ENCODE peak calls at places on chromosomes 12 and 14, in eight cellular contexts. K is cardiac fibroblast, X is AG04449, E is IMR-90, C is mucosa of descending colon, Q is mesendoderm, S is mammary epithelial cell, L is fibroblast of pulmonary artery. B is an unnamed sample.

GRCh38 chr12:3552726-3553045 is 61.7 kb downstream of the PRMT8 start:
- DNase-seq in L (no peak), C (no peak), E (no peak), K (no peak), X (no peak), Q (no peak), S (no peak), B (no peak)

GRCh38 chr12:24562761-24563392 is 386.0 kb downstream of the BCAT1 start:
- DNase-seq in L (peak), S (peak), K (peak), E (peak), C (peak), X (no peak), Q (peak), B (peak)

GRCh38 chr12:124758266-124759200 is 105.1 kb downstream of the SCARB1 start:
- DNase-seq in S (no peak), Q (no peak), L (no peak), C (no peak), E (no peak), X (no peak), K (no peak), B (no peak)

GRCh38 chr12:40225984-40226602 is 1.3 kb downstream of the LRRK2 start:
- DNase-seq in E (no peak), X (no peak), Q (no peak), L (no peak), S (no peak), K (no peak), C (no peak), B (no peak)

GRCh38 chr14:74551903-74552371 is 58.4 kb downstream of the ISCA2 start:
- DNase-seq in E (no peak), C (no peak), S (no peak), K (no peak), X (no peak), Q (peak), L (no peak), B (no peak)

GRCh38 chr12:32897688-32898573 is 1.4 kb upstream of the PKP2 start:
- DNase-seq in K (no peak), L (no peak), X (no peak), C (no peak), Q (no peak), E (no peak), S (no peak), B (no peak)

GRCh38 chr12:63083046-63083445 is 68.0 kb downstream of the AVPR1A start:
- DNase-seq in C (no peak), E (no peak), X (no peak), Q (no peak), L (no peak), S (no peak), K (no peak), B (no peak)

GRCh38 chr12:62737615-62738014 is 197.3 kb downstream of the PPM1H start:
- DNase-seq in S (no peak), E (peak), C (no peak), K (no peak), X (no peak), L (no peak), Q (no peak), B (no peak)

GRCh38 chr12:113128802-113129663 is 6.5 kb downstream of the RASAL1 start:
- DNase-seq in E (no peak), L (no peak), K (no peak), C (no peak), Q (no peak), X (no peak), S (no peak), B (no peak)

GRCh38 chr12:57454566-57455373 is at the start of gene INHBE:
- DNase-seq in L (peak), X (peak), C (no peak), K (peak), E (peak), S (no peak), Q (peak), B (no peak)

GRCh38 chr14:90522585-90523191 is 125.9 kb downstream of the CALM1 start:
- DNase-seq in C (peak), S (no peak), K (no peak), Q (no peak), E (no peak), L (peak), X (no peak), B (no peak)

GRCh38 chr14:104931323-104931770 is 6.7 kb downstream of the PLD4 start:
- DNase-seq in Q (no peak), E (no peak), C (no peak), L (no peak), K (no peak), S (no peak), X (no peak), B (no peak)

GRCh38 chr14:76908834-76909233 is 82.6 kb downstream of the LRRC74A start:
- DNase-seq in K (no peak), C (peak), Q (no peak), X (no peak), L (no peak), E (no peak), S (no peak), B (peak)
- H3K4me3 ChIP-seq in K (no peak), C (no peak), Q (no peak), X (no peak), L (no peak), E (no peak), S (no peak), B (no peak)

DNA sequence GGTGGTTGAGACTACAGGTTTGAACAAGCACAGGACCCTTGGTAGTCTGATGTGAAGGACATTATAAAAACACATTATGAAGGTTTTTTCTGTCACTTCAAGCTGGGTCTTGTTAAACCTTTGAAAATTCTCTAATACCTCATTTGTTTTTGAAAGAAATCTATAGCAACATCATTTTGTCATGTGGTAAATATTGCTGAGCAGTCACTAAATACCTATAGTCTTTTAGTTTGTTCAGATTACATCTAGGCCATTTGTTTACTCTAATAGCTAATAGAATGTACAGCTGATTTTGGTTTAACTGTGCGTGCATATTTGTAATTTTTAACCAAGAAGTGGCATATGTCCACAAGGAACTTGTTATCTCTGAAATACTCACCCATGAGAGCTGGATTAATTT is 2.9 kb downstream of the PPM1A start:
- DNase-seq in E (no peak), X (no peak), K (no peak), Q (no peak), C (no peak), L (no peak), S (peak), B (no peak)
- H3K4me3 ChIP-seq in E (no peak), X (no peak), K (no peak), Q (no peak), C (no peak), L (peak), S (peak), B (peak)

GRCh38 chr12:16857456-16857923 is 251.5 kb upstream of the LMO3 start:
- DNase-seq in C (no peak), X (no peak), E (no peak), Q (no peak), L (no peak), S (no peak), K (no peak), B (no peak)
- H3K4me3 ChIP-seq in C (no peak), X (no peak), E (no peak), Q (no peak), L (no peak), S (no peak), K (no peak), B (no peak)

GRCh38 chr14:24176599-24176998 is 4.7 kb downstream of the REC8 start:
- DNase-seq in Q (no peak), S (no peak), L (no peak), X (no peak), K (no peak), C (no peak), E (no peak), B (no peak)
- H3K4me3 ChIP-seq in Q (no peak), S (no peak), L (no peak), X (no peak), K (no peak), C (no peak), E (no peak), B (no peak)

GRCh38 chr12:45289245-45290217 is 73.6 kb downstream of the ANO6 start:
- DNase-seq in E (peak), S (no peak), C (no peak), X (no peak), L (no peak), Q (no peak), K (no peak), B (no peak)

GRCh38 chr12:45296046-45296586 is 80.2 kb downstream of the ANO6 start:
- DNase-seq in E (no peak), S (no peak), K (no peak), C (no peak), L (no peak), Q (no peak), X (no peak), B (no peak)

GRCh38 chr12:45290218-45290609 is 74.3 kb downstream of the ANO6 start:
- DNase-seq in L (peak), K (peak), X (peak), C (no peak), E (peak), Q (no peak), S (peak), B (no peak)

GRCh38 chr12:45291518-45291917 is 75.6 kb downstream of the ANO6 start:
- DNase-seq in L (no peak), E (no peak), C (no peak), K (no peak), Q (no peak), X (no peak), S (no peak), B (no peak)

DNA sequence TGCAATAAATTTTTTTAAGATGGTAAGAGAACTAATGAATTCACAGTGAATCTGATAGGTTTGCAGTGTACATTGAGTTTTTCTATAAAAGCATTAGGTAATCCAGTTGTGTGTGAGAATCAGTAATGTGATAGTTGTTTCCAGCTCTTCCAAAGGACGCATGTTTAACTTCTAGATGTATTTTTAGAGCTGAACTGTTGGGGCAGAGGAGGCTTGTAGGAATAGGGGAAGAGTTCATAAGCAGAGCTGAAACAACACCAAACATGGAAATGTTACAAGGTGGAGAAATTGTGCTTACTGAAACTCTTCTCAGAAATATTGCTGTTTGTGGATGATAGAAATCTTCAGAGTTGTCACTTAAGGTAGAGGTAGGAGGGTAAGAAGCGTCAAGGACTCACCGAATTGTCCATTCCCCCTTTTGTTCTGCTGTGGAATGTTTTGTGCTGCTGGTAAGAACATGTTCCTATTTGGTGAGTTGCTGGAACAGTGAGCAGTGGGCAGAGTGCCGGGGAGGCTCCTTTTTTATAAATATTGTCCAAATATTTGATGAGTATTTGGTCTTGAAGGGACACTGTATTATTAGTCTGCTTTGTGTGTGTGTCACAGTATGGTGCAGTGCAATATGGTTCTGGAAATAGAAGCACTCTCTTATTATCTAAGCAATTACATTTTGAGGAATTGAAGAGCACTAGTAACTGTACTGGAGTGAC is 76.7 kb downstream of the ANO6 start:
- DNase-seq in C (no peak), K (peak), Q (no peak), L (no peak), E (peak), X (no peak), S (no peak), B (no peak)
- H3K4me3 ChIP-seq in C (no peak), K (no peak), Q (no peak), L (no peak), E (no peak), X (no peak), S (no peak), B (no peak)

GRCh38 chr12:92064420-92064819 is 81.2 kb downstream of the BTG1 start:
- DNase-seq in S (no peak), K (no peak), L (no peak), Q (no peak), E (no peak), C (no peak), X (no peak), B (no peak)
- H3K4me3 ChIP-seq in S (no peak), K (no peak), L (no peak), Q (no peak), E (no peak), C (no peak), X (no peak), B (no peak)

B was measured in Peyer's patch.